ENCODE peak calls at places on chromosomes 16 and 17, in four cellular contexts. N is A673, T is stomach, P is psoas muscle. J is an unnamed sample.
A peak's percentile ranks its signal among the peaks of the same experiment; 100 is the strongest.

GRCh38 chr17:5629133-5629532 is 44.8 kb upstream of the NLRP1 start:
- DNase-seq in N (no peak), P (no peak), T (no peak), J (no peak)

GRCh38 chr16:1923299-1924034 is 5.3 kb upstream of the HS3ST6 start:
- DNase-seq in P (no peak), T (no peak), N (peak; percentile 85), J (peak; percentile 81)

GRCh38 chr16:66606000-66606751 is 1.7 kb downstream of the CMTM3 start:
- DNase-seq in T (no peak), N (no peak), P (no peak), J (no peak)

GRCh38 chr17:4506892-4507291 is 8.2 kb downstream of the SPNS2 start:
- DNase-seq in P (no peak), N (no peak), T (no peak), J (no peak)

GRCh38 chr17:31581022-31581483 is 189.6 kb downstream of the RAB11FIP4 start:
- DNase-seq in T (peak; percentile 90), P (peak; percentile 78), N (no peak), J (peak; percentile 88)

GRCh38 chr17:31571124-31571892 is 179.8 kb downstream of the RAB11FIP4 start:
- DNase-seq in N (no peak), T (peak; percentile 74), P (peak; percentile 90), J (no peak)

GRCh38 chr17:19364699-19365498 is 2.4 kb upstream of the B9D1 start:
- DNase-seq in N (no peak), P (peak; percentile 49), T (no peak), J (peak; percentile 84)

GRCh38 chr16:17273142-17273561 is 197.6 kb downstream of the XYLT1 start:
- DNase-seq in P (no peak), N (no peak), T (no peak), J (no peak)

GRCh38 chr17:8079291-8080207 is 8.0 kb downstream of the ALOX12B start:
- DNase-seq in P (peak; percentile 86), T (peak; percentile 75), N (peak; percentile 80), J (peak; percentile 49)

GRCh38 chr16:2091722-2092620 is 43.7 kb downstream of the PKD1 start:
- DNase-seq in P (no peak), T (peak; percentile 55), N (no peak), J (no peak)

GRCh38 chr17:40035162-40035559 is 19.0 kb downstream of the MED24 start:
- DNase-seq in T (no peak), P (no peak), N (peak; percentile 53), J (peak; percentile 46)

GRCh38 chr17:80313160-80313829 is 52.6 kb downstream of the RNF213 start:
- DNase-seq in T (no peak), N (no peak), P (no peak), J (no peak)

GRCh38 chr16:88508868-88509748 is 56.0 kb downstream of the ZFPM1 start:
- DNase-seq in N (no peak), T (peak; percentile 92), P (no peak), J (peak; percentile 23)

GRCh38 chr17:81365601-81366585 is 29.4 kb upstream of the BAHCC1 start:
- DNase-seq in N (no peak), P (no peak), T (peak; percentile 95), J (peak; percentile 59)
- H3K4me3 ChIP-seq in N (no peak overlapping the region), P (peak overlapping the region; percentile 52), T (peak overlapping the region; percentile 23), J (no peak overlapping the region)

DNA sequence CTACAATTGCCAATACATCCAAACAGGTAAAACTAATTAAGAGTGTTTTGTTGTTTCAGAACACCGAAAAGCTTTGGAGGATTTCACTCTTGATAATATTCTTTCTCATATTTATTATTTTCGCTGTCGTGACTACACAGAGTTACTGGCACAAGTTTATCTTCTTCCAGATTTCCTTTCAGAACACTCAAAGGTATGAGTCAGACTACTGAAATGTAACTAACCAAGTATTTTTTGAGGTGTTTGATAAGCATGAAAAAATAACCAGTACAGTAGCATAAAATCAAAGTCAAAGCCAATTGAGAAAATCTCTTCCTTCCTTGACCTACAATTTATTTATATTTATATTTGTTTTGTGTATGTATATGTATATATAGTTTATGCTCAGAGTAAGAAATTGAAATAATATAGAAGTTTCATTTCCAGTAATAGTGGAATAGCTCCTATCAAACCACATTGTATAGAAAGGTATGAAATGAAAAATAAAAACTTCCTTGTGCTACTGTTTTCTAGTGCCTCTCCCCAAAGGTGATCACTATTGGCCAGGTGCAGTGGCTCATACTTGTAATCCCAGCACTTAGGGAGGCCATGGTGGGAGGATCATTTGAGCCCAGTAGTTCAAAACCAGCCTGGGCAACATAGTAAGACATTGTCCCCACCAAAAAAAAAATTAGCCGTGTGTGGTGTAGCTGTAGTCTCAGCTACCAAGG is 10.9 kb downstream of the RAD51C start:
- DNase-seq in T (no peak), N (no peak), P (no peak), J (no peak)
- H3K36me3 ChIP-seq in T (peaks cover 65% of the 10 kb centered on the region), N (peaks cover 5% of the 10 kb centered on the region), P (no peaks in the 10 kb centered on the region), J (peaks cover 22% of the 10 kb centered on the region)

DNA sequence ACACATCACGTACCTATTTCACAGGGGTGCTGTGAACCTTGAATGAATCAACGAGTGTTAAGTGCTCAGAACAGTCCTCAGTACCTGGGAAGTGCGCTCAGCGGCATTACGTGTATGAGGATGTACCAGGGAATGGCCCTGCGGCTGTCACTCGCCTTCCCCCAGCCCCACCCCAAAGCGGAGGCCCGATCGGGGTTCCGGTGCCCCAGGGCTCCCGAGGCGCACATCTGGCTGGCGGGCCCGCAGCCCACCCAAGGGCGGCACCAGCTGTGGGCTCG is 17.6 kb downstream of the ZNF423 start:
- DNase-seq in T (no peak), P (no peak), N (no peak), J (no peak)
- H3K27ac ChIP-seq in T (peak overlapping the region; percentile 13), P (peak overlapping the region; percentile 93), N (no peak overlapping the region), J (no peak overlapping the region)

GRCh38 chr17:78764871-78765270 is 17.2 kb downstream of the CYTH1 start:
- DNase-seq in T (no peak), P (no peak), N (no peak), J (no peak)

GRCh38 chr17:78766743-78767294 is 15.3 kb downstream of the CYTH1 start:
- DNase-seq in T (no peak), P (no peak), N (no peak), J (no peak)

GRCh38 chr17:78767806-78768205 is 14.3 kb downstream of the CYTH1 start:
- DNase-seq in T (no peak), N (no peak), P (no peak), J (peak; percentile 61)

GRCh38 chr17:78765821-78766220 is 16.3 kb downstream of the CYTH1 start:
- DNase-seq in N (no peak), P (no peak), T (no peak), J (no peak)

GRCh38 chr17:78766225-78766624 is 15.8 kb downstream of the CYTH1 start:
- DNase-seq in P (no peak), T (no peak), N (no peak), J (no peak)
- H3K4me3 ChIP-seq in P (no peak overlapping the region), T (no peak overlapping the region), N (no peak overlapping the region), J (no peak overlapping the region)

DNA sequence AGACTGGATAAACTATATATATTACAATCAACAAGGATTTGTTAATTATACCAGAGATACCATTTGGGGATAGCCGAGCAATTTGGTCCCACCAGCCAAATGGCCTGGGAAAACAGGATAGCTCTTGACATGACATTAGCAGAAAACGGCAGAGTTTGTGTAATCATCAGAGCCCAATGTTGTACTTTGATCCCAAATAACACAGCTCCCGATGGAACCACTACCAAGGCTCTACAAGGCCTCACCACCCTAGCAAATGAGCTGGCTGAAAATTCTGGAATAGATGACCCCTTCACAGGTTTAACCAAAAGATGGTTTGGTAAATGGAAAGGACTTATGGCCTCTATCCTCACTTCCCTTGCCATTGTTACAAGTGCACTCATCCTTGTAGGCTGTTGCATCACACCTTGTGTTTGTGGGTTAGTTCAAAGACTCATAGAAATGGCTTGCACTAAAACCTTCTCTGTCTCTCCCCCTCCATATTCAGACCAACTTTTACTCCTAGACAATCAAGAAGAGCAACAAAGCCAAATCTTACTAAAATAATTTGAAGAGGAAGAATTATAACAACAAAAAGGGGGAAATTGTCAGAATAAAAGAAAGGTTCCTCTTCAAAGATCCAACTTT is 9.5 kb downstream of the TXNL4B start:
- DNase-seq in P (no peak), N (no peak), T (no peak), J (no peak)
- H3K36me3 ChIP-seq in P (peaks cover 21% of the 10 kb centered on the region), N (peaks cover 40% of the 10 kb centered on the region), T (peaks cover 48% of the 10 kb centered on the region), J (peaks cover 16% of the 10 kb centered on the region)

GRCh38 chr17:47918991-47919390 is 22.4 kb upstream of the PNPO start:
- DNase-seq in N (no peak), P (no peak), T (no peak), J (no peak)

GRCh38 chr17:47916489-47917208 is 20.6 kb downstream of the SP2 start:
- DNase-seq in N (no peak), P (no peak), T (no peak), J (no peak)

GRCh38 chr17:47917581-47917980 is 21.5 kb downstream of the SP2 start:
- DNase-seq in T (no peak), P (no peak), N (no peak), J (no peak)

GRCh38 chr17:47915667-47916242 is 19.7 kb downstream of the SP2 start:
- DNase-seq in T (no peak), N (no peak), P (peak; percentile 73), J (no peak)

DNA sequence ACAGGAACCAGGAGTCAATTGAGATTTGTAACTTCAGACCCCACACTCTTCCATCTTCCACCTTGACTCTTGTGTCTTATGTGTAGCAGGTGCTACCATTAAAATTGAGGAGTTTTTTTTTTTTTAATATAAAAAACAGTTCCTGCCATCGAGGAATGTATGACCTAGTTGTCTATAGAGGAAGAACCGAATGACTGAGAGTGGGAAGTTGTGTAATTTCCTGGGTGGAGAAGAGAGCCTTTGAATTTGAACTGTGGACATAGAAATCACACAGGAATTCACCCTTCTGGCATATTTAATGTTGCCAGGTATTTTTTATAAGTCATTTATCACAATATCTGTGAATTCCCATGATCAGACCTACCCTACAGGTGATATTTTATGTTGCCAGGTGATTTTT is 22.0 kb downstream of the SP2 start:
- DNase-seq in P (no peak), N (no peak), T (no peak), J (no peak)
- H3K27ac ChIP-seq in P (no peak overlapping the region), N (no peak overlapping the region), T (no peak overlapping the region), J (no peak overlapping the region)

GRCh38 chr16:4113358-4114256 is 2.6 kb downstream of the ADCY9 start:
- DNase-seq in P (peak; percentile 25), T (no peak), N (no peak), J (no peak)
- H3K4me3 ChIP-seq in P (peak overlapping the region; percentile 83), T (peak overlapping the region; percentile 64), N (peak overlapping the region; percentile 12), J (peak overlapping the region; percentile 37)

GRCh38 chr17:76677406-76677805 is 33.4 kb downstream of the MXRA7 start:
- DNase-seq in P (no peak), N (no peak), T (no peak), J (no peak)

GRCh38 chr17:76673729-76674128 is 30.2 kb upstream of the ST6GALNAC1 start:
- DNase-seq in T (no peak), P (no peak), N (no peak), J (no peak)

GRCh38 chr17:76676629-76677028 is 33.1 kb upstream of the ST6GALNAC1 start:
- DNase-seq in N (no peak), P (no peak), T (no peak), J (no peak)

GRCh38 chr17:76674600-76674999 is 31.0 kb upstream of the ST6GALNAC1 start:
- DNase-seq in P (no peak), T (no peak), N (no peak), J (no peak)

GRCh38 chr17:76675648-76676047 is 32.1 kb upstream of the ST6GALNAC1 start:
- DNase-seq in P (no peak), T (no peak), N (no peak), J (no peak)
- H3K36me3 ChIP-seq in P (no peaks in the 10 kb centered on the region), T (peaks cover 16% of the 10 kb centered on the region), N (no peaks in the 10 kb centered on the region), J (no peaks in the 10 kb centered on the region)